ENCODE peak calls at places on chromosomes 12 and 14, in seven cellular contexts. One of them, this sample, is unnamed.

GRCh38 chr12:88882662-88883061 is 302.4 kb upstream of the KITLG start:
- DNase-seq in activated naive CD8-positive, alpha-beta T cell treated with anti-CD3 and anti-CD28 coated beads for 36 hours: no peak
- DNase-seq in AG08396: no peak
- DNase-seq in nucleus accumbens: no peak
- DNase-seq in neural crest cell: no peak
- DNase-seq in neuronal stem cell: no peak
- DNase-seq in sciatic nerve: no peak
- DNase-seq in this sample: no peak

GRCh38 chr14:26276757-26277156 is 321.1 kb downstream of the NOVA1 start:
- DNase-seq in sciatic nerve: no peak
- DNase-seq in AG08396: no peak
- DNase-seq in neuronal stem cell: peak; percentile 30
- DNase-seq in activated naive CD8-positive, alpha-beta T cell treated with anti-CD3 and anti-CD28 coated beads for 36 hours: no peak
- DNase-seq in nucleus accumbens: no peak
- DNase-seq in neural crest cell: peak; percentile 5
- DNase-seq in this sample: peak; percentile 51

GRCh38 chr14:31592619-31593018 is 31.4 kb downstream of the NUBPL start:
- DNase-seq in neural crest cell: no peak
- DNase-seq in nucleus accumbens: no peak
- DNase-seq in neuronal stem cell: no peak
- DNase-seq in sciatic nerve: no peak
- DNase-seq in AG08396: no peak
- DNase-seq in activated naive CD8-positive, alpha-beta T cell treated with anti-CD3 and anti-CD28 coated beads for 36 hours: no peak
- DNase-seq in this sample: no peak

GRCh38 chr12:114408881-114409795 is 3.2 kb upstream of the TBX5 start:
- DNase-seq in neural crest cell: no peak
- DNase-seq in sciatic nerve: no peak
- DNase-seq in AG08396: no peak
- DNase-seq in neuronal stem cell: peak; percentile 47
- DNase-seq in activated naive CD8-positive, alpha-beta T cell treated with anti-CD3 and anti-CD28 coated beads for 36 hours: no peak
- DNase-seq in nucleus accumbens: no peak
- DNase-seq in this sample: no peak

GRCh38 chr12:122421263-122421814 is 1.1 kb downstream of the CLIP1 start:
- DNase-seq in AG08396: peak; percentile 41
- DNase-seq in sciatic nerve: no peak
- DNase-seq in activated naive CD8-positive, alpha-beta T cell treated with anti-CD3 and anti-CD28 coated beads for 36 hours: no peak
- DNase-seq in neural crest cell: no peak
- DNase-seq in neuronal stem cell: no peak
- DNase-seq in nucleus accumbens: no peak
- DNase-seq in this sample: peak; percentile 34

GRCh38 chr12:104682790-104683279 is 226.1 kb downstream of the CHST11 start:
- DNase-seq in sciatic nerve: no peak
- DNase-seq in nucleus accumbens: no peak
- DNase-seq in neural crest cell: no peak
- DNase-seq in neuronal stem cell: no peak
- DNase-seq in AG08396: no peak
- DNase-seq in activated naive CD8-positive, alpha-beta T cell treated with anti-CD3 and anti-CD28 coated beads for 36 hours: peak; percentile 79
- DNase-seq in this sample: no peak

GRCh38 chr12:119460876-119461275 is 126.3 kb downstream of the CCDC60 start:
- DNase-seq in neural crest cell: no peak
- DNase-seq in neuronal stem cell: no peak
- DNase-seq in nucleus accumbens: no peak
- DNase-seq in activated naive CD8-positive, alpha-beta T cell treated with anti-CD3 and anti-CD28 coated beads for 36 hours: no peak
- DNase-seq in sciatic nerve: no peak
- DNase-seq in AG08396: no peak
- DNase-seq in this sample: no peak

GRCh38 chr12:94140556-94140955 is 7.8 kb upstream of the PLXNC1 start:
- DNase-seq in nucleus accumbens: no peak
- DNase-seq in activated naive CD8-positive, alpha-beta T cell treated with anti-CD3 and anti-CD28 coated beads for 36 hours: peak; percentile 59
- DNase-seq in sciatic nerve: no peak
- DNase-seq in neuronal stem cell: no peak
- DNase-seq in AG08396: peak; percentile 42
- DNase-seq in neural crest cell: peak; percentile 16
- DNase-seq in this sample: no peak

GRCh38 chr12:12696562-12697383 is 790 bp upstream of the GPR19 start:
- DNase-seq in activated naive CD8-positive, alpha-beta T cell treated with anti-CD3 and anti-CD28 coated beads for 36 hours: peak; percentile 89
- DNase-seq in nucleus accumbens: peak; percentile 73
- DNase-seq in AG08396: peak; percentile 74
- DNase-seq in sciatic nerve: peak; percentile 95
- DNase-seq in neuronal stem cell: peak; percentile 77
- DNase-seq in neural crest cell: peak; percentile 78
- DNase-seq in this sample: peak; percentile 92

GRCh38 chr12:67915335-67915851 is 73.9 kb upstream of the IFNG-AS1 start:
- DNase-seq in AG08396: no peak
- DNase-seq in activated naive CD8-positive, alpha-beta T cell treated with anti-CD3 and anti-CD28 coated beads for 36 hours: no peak
- DNase-seq in sciatic nerve: no peak
- DNase-seq in neural crest cell: no peak
- DNase-seq in neuronal stem cell: no peak
- DNase-seq in nucleus accumbens: no peak
- DNase-seq in this sample: no peak